ENCODE peak calls at places on chromosomes 5 and 9, in nine cellular contexts. P, C, E, U, M, K, W, O and S are unnamed samples.

GRCh38 chr5:62600560-62601252 is 22.1 kb downstream of the LRRC70 start:
- DNase-seq in O (no peak), K (no peak), C (no peak), E (no peak), M (no peak), P (no peak), W (no peak), U (no peak), S (peak; percentile 86)

GRCh38 chr9:14216612-14217194 is 97.2 kb downstream of the NFIB start:
- DNase-seq in K (no peak), E (no peak), O (no peak), U (no peak), W (no peak), C (no peak), P (no peak), M (no peak), S (no peak)

GRCh38 chr9:134912126-134912840 is 5.4 kb downstream of the FCN1 start:
- DNase-seq in U (no peak), P (no peak), W (no peak), M (no peak), K (no peak), O (peak; percentile 58), E (no peak), C (no peak), S (no peak)

GRCh38 chr9:137031904-137032639 is at the start of gene FUT7:
- DNase-seq in M (no peak), K (peak; percentile 60), P (no peak), E (peak; percentile 28), W (no peak), U (no peak), C (no peak), O (no peak), S (no peak)

GRCh38 chr5:159226451-159226850 is 17.1 kb upstream of the RNF145 start:
- DNase-seq in K (no peak), E (no peak), P (no peak), M (no peak), C (no peak), W (no peak), O (no peak), U (no peak), S (no peak)

GRCh38 chr5:98780390-98780789 is 6.9 kb downstream of the RGMB start:
- DNase-seq in P (no peak), K (no peak), M (no peak), U (peak; percentile 13), O (no peak), W (no peak), C (no peak), E (no peak), S (no peak)

GRCh38 chr9:74846771-74847170 is 41.0 kb downstream of the TRPM6 start:
- DNase-seq in O (no peak), W (no peak), E (no peak), M (peak; percentile 31), C (no peak), P (no peak), U (no peak), K (no peak), S (no peak)

GRCh38 chr5:169650701-169651331 is 13.7 kb downstream of the DOCK2 start:
- DNase-seq in U (peak; percentile 76), W (no peak), O (no peak), K (no peak), P (no peak), C (no peak), E (no peak), M (peak; percentile 94), S (no peak)

GRCh38 chr5:5063533-5063953 is 76.6 kb upstream of the ADAMTS16 start:
- DNase-seq in O (no peak), P (no peak), E (no peak), C (no peak), W (no peak), K (no peak), M (no peak), U (no peak), S (no peak)

GRCh38 chr5:78129632-78130031 is 164.9 kb downstream of the AP3B1 start:
- DNase-seq in P (no peak), C (no peak), W (no peak), O (no peak), M (no peak), K (no peak), E (no peak), U (no peak), S (no peak)

GRCh38 chr9:79237861-79238260 is 333.9 kb upstream of the TLE4 start:
- DNase-seq in W (no peak), M (no peak), E (no peak), O (no peak), U (no peak), K (no peak), P (no peak), C (no peak), S (no peak)

GRCh38 chr9:89608646-89609335 is 4.0 kb downstream of the GADD45G start:
- DNase-seq in P (no peak), K (no peak), C (no peak), W (no peak), U (no peak), M (no peak), O (no peak), E (no peak), S (no peak)

GRCh38 chr5:175484322-175484721 is 6.0 kb downstream of the SFXN1 start:
- DNase-seq in W (no peak), P (no peak), C (no peak), K (no peak), M (no peak), U (no peak), E (no peak), O (no peak), S (no peak)

GRCh38 chr9:104177003-104177611 is 83.0 kb downstream of the SMC2 start:
- DNase-seq in M (peak; percentile 32), K (no peak), W (no peak), E (no peak), U (peak; percentile 28), O (no peak), C (no peak), P (no peak), S (peak; percentile 25)

GRCh38 chr5:133236976-133237375 is 185.2 kb downstream of the HSPA4 start:
- DNase-seq in K (no peak), U (no peak), W (no peak), E (no peak), O (no peak), C (no peak), P (no peak), M (no peak), S (no peak)

GRCh38 chr5:36153299-36153677 is 1.4 kb downstream of the SKP2 start:
- DNase-seq in O (no peak), M (no peak), E (no peak), P (no peak), K (no peak), C (no peak), U (no peak), W (no peak), S (no peak)